ENCODE peak calls at places on chromosomes 16 and 17, in eight cellular contexts. O, Z, M, G, S, I, X and E are unnamed samples.

GRCh38 chr17:61412860-61413653 is 13.4 kb downstream of the TBX2 start:
- DNase-seq in O (no peak), Z (no peak), M (no peak), G (no peak), S (no peak), I (no peak), X (peak), E (no peak)

GRCh38 chr16:13012591-13012990 is 111.2 kb downstream of the SHISA9 start:
- DNase-seq in O (no peak), Z (peak), M (no peak), G (no peak), S (no peak), I (no peak), X (no peak), E (no peak)

GRCh38 chr16:68345958-68346635 is 35.3 kb downstream of the PRMT7 start:
- DNase-seq in O (no peak), Z (no peak), M (no peak), G (no peak), S (no peak), I (no peak), X (no peak), E (no peak)

GRCh38 chr17:8994319-8994718 is 27.0 kb upstream of the NTN1 start:
- DNase-seq in O (peak), Z (peak), M (no peak), G (peak), S (peak), I (peak), X (peak), E (peak)

GRCh38 chr17:33575046-33575445 is 282.0 kb upstream of the ASIC2 start:
- DNase-seq in O (no peak), Z (no peak), M (no peak), G (no peak), S (no peak), I (no peak), X (no peak), E (no peak)

GRCh38 chr16:3248596-3248995 is 7.8 kb downstream of the MEFV start:
- DNase-seq in O (no peak), Z (no peak), M (no peak), G (no peak), S (no peak), I (no peak), X (no peak), E (no peak)

GRCh38 chr16:47424846-47425245 is 36.0 kb downstream of the ITFG1 start:
- DNase-seq in O (no peak), Z (no peak), M (no peak), G (no peak), S (no peak), I (no peak), X (no peak), E (no peak)

GRCh38 chr16:14307623-14308356 is 236.7 kb downstream of the MRTFB start:
- DNase-seq in O (peak), Z (no peak), M (no peak), G (peak), S (peak), I (no peak), X (peak), E (no peak)

GRCh38 chr16:66681676-66682075 is 14.9 kb downstream of the CMTM4 start:
- DNase-seq in O (no peak), Z (no peak), M (no peak), G (no peak), S (no peak), I (no peak), X (no peak), E (no peak)

GRCh38 chr16:13036600-13036999 is 135.2 kb downstream of the SHISA9 start:
- DNase-seq in O (peak), Z (peak), M (no peak), G (no peak), S (peak), I (no peak), X (peak), E (no peak)

GRCh38 chr17:189444-189843 is 8.0 kb upstream of the DOC2B start:
- DNase-seq in O (no peak), Z (no peak), M (no peak), G (no peak), S (no peak), I (no peak), X (no peak), E (no peak)

GRCh38 chr16:58062821-58063220 is 37.3 kb downstream of the MMP15 start:
- DNase-seq in O (no peak), Z (no peak), M (no peak), G (no peak), S (no peak), I (no peak), X (no peak), E (no peak)

GRCh38 chr17:75390982-75391381 is 14.5 kb downstream of the GRB2 start:
- DNase-seq in O (no peak), Z (no peak), M (no peak), G (no peak), S (no peak), I (no peak), X (no peak), E (no peak)

GRCh38 chr17:46991618-46992017 is 12.6 kb upstream of the RPRML start:
- DNase-seq in O (no peak), Z (no peak), M (no peak), G (no peak), S (no peak), I (no peak), X (no peak), E (no peak)

GRCh38 chr16:85612191-85612800 is 826 bp upstream of the GSE1 start:
- DNase-seq in O (peak), Z (peak), M (no peak), G (peak), S (peak), I (peak), X (peak), E (no peak)